ENCODE peak calls at places on chromosomes 4 and X, in eight cellular contexts. K is GM04503; Z is sciatic nerve; Y is lower lobe of right lung; U is amniotic epithelial cell; T is CD8-positive, alpha-beta memory T cell; A is bronchial epithelial cell; F is NCI-H82. J is an unnamed sample.

GRCh38 chr4:178781779-178782178 is 1339.5 kb upstream of the AGA start:
- DNase-seq in K (no peak), Z (no peak), Y (no peak), U (no peak), T (no peak), A (no peak), F (no peak), J (no peak)

GRCh38 chr4:189202182-189202868 is 738.3 kb upstream of the FRG1 start:
- DNase-seq in K (peak), Z (peak), Y (peak), U (peak), T (no peak), A (peak), F (peak), J (no peak)

GRCh38 chr4:67401902-67402301 is 143.4 kb downstream of the CENPC start:
- DNase-seq in K (no peak), Z (no peak), Y (no peak), U (no peak), T (no peak), A (no peak), F (no peak), J (no peak)

GRCh38 chrX:118807151-118808017 is 16.2 kb upstream of the ZCCHC12 start:
- DNase-seq in K (no peak), Z (peak), Y (no peak), U (peak), T (no peak), A (peak), F (peak), J (no peak)

GRCh38 chr4:39037491-39037825 is 5.2 kb upstream of the TMEM156 start:
- DNase-seq in K (no peak), Z (no peak), Y (no peak), U (peak), T (no peak), A (peak), F (no peak), J (no peak)

GRCh38 chr4:76208005-76208765 is 5.4 kb downstream of the SCARB2 start:
- DNase-seq in K (peak), Z (peak), Y (peak), U (peak), T (no peak), A (peak), F (peak), J (no peak)

GRCh38 chr4:183348706-183349659 is 26.8 kb upstream of the CLDN24 start:
- DNase-seq in K (peak), Z (peak), Y (no peak), U (peak), T (no peak), A (peak), F (no peak), J (no peak)

GRCh38 chr4:146916479-146917076 is 29.1 kb downstream of the TTC29 start:
- DNase-seq in K (peak), Z (no peak), Y (no peak), U (peak), T (no peak), A (peak), F (peak), J (no peak)

GRCh38 chrX:71859637-71860036 is 51.0 kb upstream of the NHSL2 start:
- DNase-seq in K (no peak), Z (no peak), Y (no peak), U (peak), T (no peak), A (peak), F (peak), J (no peak)

GRCh38 chrX:68440940-68441339 is 7.6 kb upstream of the OPHN1 start:
- DNase-seq in K (no peak), Z (peak), Y (no peak), U (peak), T (no peak), A (peak), F (peak), J (no peak)

GRCh38 chrX:102899940-102900916 is 36.8 kb upstream of the RAB40AL start:
- DNase-seq in K (peak), Z (peak), Y (peak), U (peak), T (peak), A (peak), F (peak), J (peak)

GRCh38 chr4:57074753-57075152 is 35.4 kb downstream of the IGFBP7 start:
- DNase-seq in K (no peak), Z (no peak), Y (no peak), U (peak), T (no peak), A (peak), F (no peak), J (no peak)

GRCh38 chr4:168485511-168485910 is 5.2 kb upstream of the DDX60L start:
- DNase-seq in K (no peak), Z (no peak), Y (no peak), U (no peak), T (no peak), A (no peak), F (no peak), J (no peak)

GRCh38 chrX:48511561-48511960 is 2.8 kb downstream of the PORCN start:
- DNase-seq in K (no peak), Z (no peak), Y (no peak), U (no peak), T (no peak), A (no peak), F (peak), J (no peak)

GRCh38 chr4:22170353-22170752 is 221.8 kb upstream of the KCNIP4 start:
- DNase-seq in K (no peak), Z (no peak), Y (no peak), U (peak), T (no peak), A (peak), F (no peak), J (no peak)

GRCh38 chrX:57641338-57641737 is 38.7 kb downstream of the NLRP2B start:
- DNase-seq in K (no peak), Z (no peak), Y (no peak), U (no peak), T (no peak), A (peak), F (no peak), J (no peak)

GRCh38 chrX:133645977-133646750 is 230.9 kb upstream of the GPC4 start:
- DNase-seq in K (no peak), Z (no peak), Y (no peak), U (peak), T (no peak), A (peak), F (no peak), J (no peak)